ENCODE peak calls at places on chromosomes 6 and 20, in seven cellular contexts. G is HL-60, F is AG08396, I is NCI-H1105 treated with DMSO at 0.1 percent for 48 hours, T is NCI-H774, S is substantia nigra, J is SW 1271. H is an unnamed sample.
A peak's percentile ranks its signal among the peaks of the same experiment; 100 is the strongest.

GRCh38 chr20:51392625-51393186 is 149.8 kb downstream of the NFATC2 start:
- DNase-seq in G (no peak), F (no peak), I (no peak), T (no peak), S (no peak), J (no peak), H (no peak)

GRCh38 chr6:144797881-144798589 is 512.9 kb downstream of the UTRN start:
- DNase-seq in G (no peak), F (peak; percentile 31), I (no peak), T (no peak), S (no peak), J (peak; percentile 36), H (no peak)

GRCh38 chr6:110625883-110626282 is 149.5 kb upstream of the SLC22A16 start:
- DNase-seq in G (no peak), F (peak; percentile 47), I (no peak), T (no peak), S (no peak), J (no peak), H (no peak)

GRCh38 chr6:41182069-41183034 is 18.6 kb downstream of the TREML2 start:
- DNase-seq in G (peak; percentile 96), F (peak; percentile 47), I (peak; percentile 83), T (peak; percentile 1), S (no peak), J (peak; percentile 10), H (peak; percentile 36)

GRCh38 chr6:150902142-150902800 is 36.8 kb downstream of the MTHFD1L start:
- DNase-seq in G (no peak), F (no peak), I (no peak), T (no peak), S (no peak), J (no peak), H (no peak)

GRCh38 chr6:155014715-155015300 is 19.7 kb downstream of the TIAM2 start:
- DNase-seq in G (no peak), F (peak; percentile 54), I (no peak), T (no peak), S (no peak), J (no peak), H (no peak)

GRCh38 chr6:157962601-157963084 is 19.0 kb upstream of the SYNJ2 start:
- DNase-seq in G (no peak), F (peak; percentile 56), I (no peak), T (no peak), S (no peak), J (no peak), H (no peak)

GRCh38 chr6:164097557-164098398 is 683.3 kb downstream of the QKI start:
- DNase-seq in G (peak; percentile 18), F (peak; percentile 24), I (no peak), T (no peak), S (no peak), J (no peak), H (no peak)

GRCh38 chr20:57716893-57717292 is 7.1 kb upstream of the PMEPA1 start:
- DNase-seq in G (no peak), F (no peak), I (no peak), T (no peak), S (no peak), J (no peak), H (no peak)

GRCh38 chr6:13383280-13384163 is 55.2 kb upstream of the TBC1D7 start:
- DNase-seq in G (no peak), F (no peak), I (peak; percentile 60), T (peak; percentile 68), S (no peak), J (no peak), H (no peak)

GRCh38 chr20:309306-309840 is 12.0 kb downstream of the ZCCHC3 start:
- DNase-seq in G (no peak), F (no peak), I (no peak), T (no peak), S (no peak), J (no peak), H (no peak)

GRCh38 chr6:117837268-117837667 is 69.8 kb upstream of the SLC35F1 start:
- DNase-seq in G (no peak), F (no peak), I (no peak), T (no peak), S (no peak), J (no peak), H (no peak)

GRCh38 chr20:11003341-11003740 is 329.5 kb upstream of the JAG1 start:
- DNase-seq in G (no peak), F (no peak), I (no peak), T (no peak), S (no peak), J (no peak), H (no peak)

GRCh38 chr6:170066679-170067078 is 224.2 kb downstream of the DLL1 start:
- DNase-seq in G (no peak), F (no peak), I (no peak), T (no peak), S (no peak), J (no peak), H (no peak)

GRCh38 chr20:34334654-34335407 is 28.2 kb upstream of the ITCH start:
- DNase-seq in G (no peak), F (no peak), I (no peak), T (no peak), S (peak; percentile 90), J (no peak), H (no peak)

GRCh38 chr6:152398993-152399392 is 238.2 kb downstream of the SYNE1 start:
- DNase-seq in G (no peak), F (no peak), I (no peak), T (no peak), S (no peak), J (no peak), H (no peak)